ENCODE peak calls at places on chromosomes 6 and 20, in four cellular contexts. One of them, this sample, is unnamed. For H3K36me3 and H4K20me1, the result is how much of the 10 kb centered on the place peaks cover.

GRCh38 chr6:108961985-108962384 is 113.8 kb downstream of the ARMC2 start:
- DNase-seq in IMR-90: peak
- DNase-seq in GM12878: no peak
- DNase-seq in K562: no peak
- DNase-seq in this sample: peak

GRCh38 chr6:109879521-109879920 is 98.6 kb upstream of the GPR6 start:
- DNase-seq in IMR-90: no peak
- DNase-seq in GM12878: no peak
- DNase-seq in K562: peak
- DNase-seq in this sample: no peak

GRCh38 chr6:100455230-100456124 is 9.2 kb downstream of the SIM1 start:
- DNase-seq in IMR-90: no peak
- DNase-seq in GM12878: no peak
- DNase-seq in K562: no peak
- DNase-seq in this sample: no peak

GRCh38 chr20:16352751-16353150 is 220.5 kb downstream of the KIF16B start:
- DNase-seq in IMR-90: no peak
- DNase-seq in GM12878: no peak
- DNase-seq in K562: no peak
- DNase-seq in this sample: no peak

GRCh38 chr20:60512436-60512835 is 554.2 kb downstream of the CDH26 start:
- DNase-seq in IMR-90: peak
- DNase-seq in GM12878: no peak
- DNase-seq in K562: no peak
- DNase-seq in this sample: no peak

GRCh38 chr6:90412538-90413369 is 116.1 kb upstream of the BACH2 start:
- DNase-seq in IMR-90: no peak
- DNase-seq in GM12878: no peak
- DNase-seq in K562: no peak
- DNase-seq in this sample: no peak

GRCh38 chr6:1923454-1923853 is 313.7 kb downstream of the FOXC1 start:
- DNase-seq in IMR-90: no peak
- DNase-seq in GM12878: no peak
- DNase-seq in K562: no peak
- DNase-seq in this sample: no peak

GRCh38 chr6:109513571-109514071 is 30.6 kb upstream of the ZBTB24 start:
- DNase-seq in IMR-90: peak
- DNase-seq in GM12878: no peak
- DNase-seq in K562: no peak
- DNase-seq in this sample: peak

GRCh38 chr20:4134355-4134834 is 119.0 kb upstream of the RNF24 start:
- DNase-seq in IMR-90: no peak
- DNase-seq in GM12878: no peak
- DNase-seq in K562: no peak
- DNase-seq in this sample: no peak

GRCh38 chr6:31877651-31878161 is 1.1 kb downstream of the SLC44A4 start:
- DNase-seq in IMR-90: no peak
- DNase-seq in GM12878: no peak
- DNase-seq in K562: no peak
- DNase-seq in this sample: no peak

GRCh38 chr20:3910868-3911267 is 21.7 kb downstream of the PANK2 start:
- DNase-seq in IMR-90: no peak
- DNase-seq in GM12878: no peak
- DNase-seq in K562: no peak
- DNase-seq in this sample: no peak

GRCh38 chr20:17617212-17617867 is 47.5 kb downstream of the DSTN start:
- DNase-seq in IMR-90: no peak
- DNase-seq in GM12878: no peak
- DNase-seq in K562: peak
- DNase-seq in this sample: peak

GRCh38 chr6:8219352-8219943 is 117.1 kb upstream of the EEF1E1 start:
- DNase-seq in IMR-90: peak
- DNase-seq in GM12878: no peak
- DNase-seq in K562: peak
- DNase-seq in this sample: peak

GRCh38 chr6:66068907-66069306 is 361.9 kb upstream of the EYS start:
- DNase-seq in IMR-90: no peak
- DNase-seq in GM12878: no peak
- DNase-seq in K562: no peak
- DNase-seq in this sample: no peak

GRCh38 chr20:21684671-21685070 is 20.8 kb upstream of the PAX1 start:
- DNase-seq in IMR-90: no peak
- DNase-seq in GM12878: no peak
- DNase-seq in K562: no peak
- DNase-seq in this sample: no peak

GRCh38 chr6:11978169-11978987 is 33.7 kb upstream of the HIVEP1 start:
- DNase-seq in IMR-90: no peak
- DNase-seq in GM12878: peak
- DNase-seq in K562: peak
- DNase-seq in this sample: peak

GRCh38 chr20:684676-685319 is 9.2 kb upstream of the SCRT2 start:
- DNase-seq in IMR-90: no peak
- DNase-seq in GM12878: no peak
- DNase-seq in K562: peak
- DNase-seq in this sample: no peak

GRCh38 chr6:125623085-125623484 is 126.3 kb upstream of the HEY2 start:
- DNase-seq in IMR-90: no peak
- DNase-seq in GM12878: no peak
- DNase-seq in K562: no peak
- DNase-seq in this sample: no peak

GRCh38 chr6:27977387-27977786 is 20.3 kb downstream of the OR2B6 start:
- DNase-seq in IMR-90: no peak
- DNase-seq in GM12878: no peak
- DNase-seq in K562: peak
- DNase-seq in this sample: no peak

GRCh38 chr20:9143926-9144325 is 75.0 kb downstream of the PLCB4 start:
- DNase-seq in IMR-90: no peak
- DNase-seq in GM12878: no peak
- DNase-seq in K562: no peak
- DNase-seq in this sample: no peak

GRCh38 chr6:361411-362132 is 30.0 kb upstream of the IRF4 start:
- DNase-seq in IMR-90: no peak
- DNase-seq in GM12878: no peak
- DNase-seq in K562: no peak
- DNase-seq in this sample: no peak

GRCh38 chr20:4898282-4898681 is 103.0 kb downstream of the SLC23A2 start:
- DNase-seq in IMR-90: peak
- DNase-seq in GM12878: no peak
- DNase-seq in K562: no peak
- DNase-seq in this sample: peak

GRCh38 chr6:167325766-167326165 is 880 bp downstream of the TTLL2 start:
- DNase-seq in IMR-90: no peak
- DNase-seq in GM12878: no peak
- DNase-seq in K562: no peak
- DNase-seq in this sample: no peak

DNA sequence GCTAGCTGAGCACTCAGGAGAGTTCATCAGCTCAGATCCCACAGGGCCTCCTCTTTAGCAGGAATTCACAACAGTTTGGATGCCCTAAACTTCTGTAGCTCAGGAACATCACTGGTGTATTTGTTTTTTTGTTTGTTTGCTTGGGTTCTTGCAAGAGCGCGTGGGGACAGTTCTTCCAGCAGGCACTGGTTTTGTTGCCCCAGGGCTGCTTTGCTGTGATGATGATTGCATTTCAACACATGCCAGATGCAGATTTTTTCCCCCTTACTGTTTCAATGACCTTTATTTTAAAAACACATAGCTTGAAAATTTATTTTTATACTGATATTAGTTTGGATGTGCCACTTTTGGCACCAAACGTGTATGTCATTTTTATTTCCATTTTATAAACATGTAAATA is 77.1 kb downstream of the DHX35 start:
- DNase-seq in IMR-90: no peak
- DNase-seq in GM12878: no peak
- DNase-seq in K562: no peak
- DNase-seq in this sample: no peak
- H3K36me3 ChIP-seq in IMR-90: under half
- H3K36me3 ChIP-seq in GM12878: under half
- H3K36me3 ChIP-seq in K562: half or more
- H3K36me3 ChIP-seq in this sample: under half

GRCh38 chr20:31923388-31924271 is 28.2 kb downstream of the PDRG1 start:
- DNase-seq in IMR-90: no peak
- DNase-seq in GM12878: peak
- DNase-seq in K562: no peak
- DNase-seq in this sample: no peak
- TF ChIP-seq FOS in IMR-90: no peak
- TF ChIP-seq FOS in GM12878: no peak
- TF ChIP-seq FOS in K562: no peak
- TF ChIP-seq FOS in this sample: no peak

GRCh38 chr20:2108987-2109386 is 7.4 kb downstream of the STK35 start:
- DNase-seq in IMR-90: peak
- DNase-seq in GM12878: no peak
- DNase-seq in K562: no peak
- DNase-seq in this sample: no peak
- H4K20me1 ChIP-seq in IMR-90: half or more
- H4K20me1 ChIP-seq in GM12878: under half
- H4K20me1 ChIP-seq in K562: under half
- H4K20me1 ChIP-seq in this sample: under half

GRCh38 chr6:35583893-35584688 is 71.4 kb upstream of the TULP1 start:
- DNase-seq in IMR-90: peak
- DNase-seq in GM12878: peak
- DNase-seq in K562: peak
- DNase-seq in this sample: peak

GRCh38 chr6:35586542-35586941 is 73.8 kb upstream of the TULP1 start:
- DNase-seq in IMR-90: no peak
- DNase-seq in GM12878: no peak
- DNase-seq in K562: no peak
- DNase-seq in this sample: no peak

GRCh38 chr6:35587167-35587566 is 74.5 kb upstream of the TULP1 start:
- DNase-seq in IMR-90: no peak
- DNase-seq in GM12878: no peak
- DNase-seq in K562: no peak
- DNase-seq in this sample: no peak

GRCh38 chr6:35582315-35582714 is 69.6 kb upstream of the TULP1 start:
- DNase-seq in IMR-90: no peak
- DNase-seq in GM12878: no peak
- DNase-seq in K562: no peak
- DNase-seq in this sample: no peak

DNA sequence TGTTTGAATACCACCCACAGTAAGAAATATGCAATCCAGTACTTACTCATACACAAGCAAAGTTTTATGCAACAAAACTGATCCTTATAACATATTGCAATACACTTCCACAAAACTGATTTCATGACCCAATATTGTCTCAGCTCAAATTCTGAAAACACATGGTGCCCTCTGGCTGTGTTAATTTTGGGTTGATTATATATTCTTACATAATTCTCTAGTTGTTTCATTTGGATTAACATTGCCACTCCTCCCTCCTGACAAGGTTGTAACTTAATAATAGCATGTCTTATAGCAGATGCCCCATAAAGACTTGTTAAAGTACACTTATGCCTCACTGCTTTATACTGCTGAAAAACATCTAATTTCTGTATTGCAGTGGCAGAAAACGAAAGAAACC is 73.0 kb upstream of the TULP1 start:
- DNase-seq in IMR-90: no peak
- DNase-seq in GM12878: no peak
- DNase-seq in K562: no peak
- DNase-seq in this sample: no peak
- H3K36me3 ChIP-seq in IMR-90: under half
- H3K36me3 ChIP-seq in GM12878: under half
- H3K36me3 ChIP-seq in K562: half or more
- H3K36me3 ChIP-seq in this sample: under half

GRCh38 chr6:15663057-15663638 is 320 bp upstream of the DTNBP1 start:
- DNase-seq in IMR-90: peak
- DNase-seq in GM12878: peak
- DNase-seq in K562: no peak
- DNase-seq in this sample: peak
- TF ChIP-seq FOS in IMR-90: no peak
- TF ChIP-seq FOS in GM12878: no peak
- TF ChIP-seq FOS in K562: no peak
- TF ChIP-seq FOS in this sample: no peak

GRCh38 chr6:47524136-47524840 is 46.7 kb downstream of the CD2AP start:
- DNase-seq in IMR-90: peak
- DNase-seq in GM12878: no peak
- DNase-seq in K562: no peak
- DNase-seq in this sample: peak
- H4K20me1 ChIP-seq in IMR-90: under half
- H4K20me1 ChIP-seq in GM12878: under half
- H4K20me1 ChIP-seq in K562: under half
- H4K20me1 ChIP-seq in this sample: under half

GRCh38 chr6:21739241-21739640 is 145.7 kb downstream of the SOX4 start:
- DNase-seq in IMR-90: no peak
- DNase-seq in GM12878: no peak
- DNase-seq in K562: no peak
- DNase-seq in this sample: no peak

GRCh38 chr6:21739838-21740237 is 146.3 kb downstream of the SOX4 start:
- DNase-seq in IMR-90: no peak
- DNase-seq in GM12878: no peak
- DNase-seq in K562: no peak
- DNase-seq in this sample: no peak

GRCh38 chr6:21741221-21742109 is 147.9 kb downstream of the SOX4 start:
- DNase-seq in IMR-90: peak
- DNase-seq in GM12878: no peak
- DNase-seq in K562: no peak
- DNase-seq in this sample: peak

GRCh38 chr6:21742238-21742660 is 148.7 kb downstream of the SOX4 start:
- DNase-seq in IMR-90: peak
- DNase-seq in GM12878: no peak
- DNase-seq in K562: no peak
- DNase-seq in this sample: peak

DNA sequence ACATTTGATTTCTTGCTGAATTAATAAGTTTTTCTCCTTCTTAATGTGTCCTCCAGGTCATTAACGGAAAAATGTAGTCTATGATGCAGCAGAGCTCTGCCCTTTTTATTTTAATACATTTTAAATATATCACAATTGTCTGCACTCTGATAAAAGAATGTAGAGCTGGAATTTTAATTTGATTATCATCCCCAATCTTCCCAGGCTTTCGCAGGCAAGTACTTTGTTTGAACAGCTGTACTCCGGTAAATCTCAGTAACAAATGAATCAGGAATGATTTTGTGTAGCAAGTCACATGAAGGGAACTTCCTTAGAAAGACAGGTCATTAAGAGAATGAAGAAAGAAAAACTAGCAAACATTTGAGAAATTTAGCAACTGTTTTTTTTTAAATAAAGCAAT is 147.2 kb downstream of the SOX4 start:
- DNase-seq in IMR-90: peak
- DNase-seq in GM12878: no peak
- DNase-seq in K562: no peak
- DNase-seq in this sample: peak
- H3K36me3 ChIP-seq in IMR-90: under half
- H3K36me3 ChIP-seq in GM12878: under half
- H3K36me3 ChIP-seq in K562: under half
- H3K36me3 ChIP-seq in this sample: under half

GRCh38 chr6:43724914-43725642 is 37.5 kb upstream of the MRPS18A start:
- DNase-seq in IMR-90: peak
- DNase-seq in GM12878: peak
- DNase-seq in K562: peak
- DNase-seq in this sample: no peak
- TF ChIP-seq FOS in IMR-90: peak
- TF ChIP-seq FOS in GM12878: no peak
- TF ChIP-seq FOS in K562: no peak
- TF ChIP-seq FOS in this sample: no peak

GRCh38 chr6:44115866-44116265 is 11.4 kb downstream of the MRPL14 start:
- DNase-seq in IMR-90: peak
- DNase-seq in GM12878: no peak
- DNase-seq in K562: no peak
- DNase-seq in this sample: peak
- H4K20me1 ChIP-seq in IMR-90: under half
- H4K20me1 ChIP-seq in GM12878: under half
- H4K20me1 ChIP-seq in K562: under half
- H4K20me1 ChIP-seq in this sample: under half

GRCh38 chr6:87660226-87660886 is 41.7 kb downstream of the AKIRIN2 start:
- DNase-seq in IMR-90: peak
- DNase-seq in GM12878: no peak
- DNase-seq in K562: no peak
- DNase-seq in this sample: peak
- H3K36me3 ChIP-seq in IMR-90: under half
- H3K36me3 ChIP-seq in GM12878: under half
- H3K36me3 ChIP-seq in K562: half or more
- H3K36me3 ChIP-seq in this sample: under half